ENCODE peak calls at places on chromosomes 5 and 9, in four cellular contexts. V is breast epithelium, O is heart right ventricle, G is tibial nerve. H is an unnamed sample. For H3K36me3 and H3K4me1, the result is how much of the 10 kb centered on the place peaks cover.

GRCh38 chr5:99169309-99169708 is 240.5 kb upstream of the CHD1 start:
- DNase-seq in G (no peak), O (no peak), V (no peak), H (no peak)

GRCh38 chr9:69223605-69224004 is 49.5 kb downstream of the TJP2 start:
- DNase-seq in G (no peak), O (no peak), V (no peak), H (no peak)

GRCh38 chr9:111807197-111807596 is 12.5 kb upstream of the SHOC1 start:
- DNase-seq in G (no peak), V (no peak), O (no peak), H (no peak)

GRCh38 chr9:114155263-114155966 is at the start of gene COL27A1:
- DNase-seq in V (peak), O (peak), G (peak), H (peak)

GRCh38 chr5:31054436-31054835 is 139.1 kb upstream of the CDH6 start:
- DNase-seq in V (no peak), O (no peak), G (no peak), H (no peak)

GRCh38 chr9:137087409-137087925 is 682 bp downstream of the MAN1B1 start:
- DNase-seq in O (no peak), V (no peak), G (no peak), H (no peak)

GRCh38 chr5:65969539-65970393 is 43.4 kb downstream of the ERBIN start:
- DNase-seq in O (no peak), V (no peak), G (no peak), H (no peak)

GRCh38 chr5:72517961-72518690 is 10.9 kb upstream of the ZNF366 start:
- DNase-seq in O (peak), G (peak), V (no peak), H (no peak)

GRCh38 chr5:124790895-124791732 is 44.7 kb upstream of the ZNF608 start:
- DNase-seq in V (no peak), O (no peak), G (no peak), H (no peak)

GRCh38 chr9:96150324-96151023 is 151.5 kb downstream of the HSD17B3 start:
- DNase-seq in G (no peak), O (no peak), V (no peak), H (no peak)

GRCh38 chr9:11045589-11045988 is 432.8 kb upstream of the PTPRD start:
- DNase-seq in O (no peak), G (no peak), V (no peak), H (no peak)

GRCh38 chr5:170633235-170634041 is 129.6 kb downstream of the KCNIP1 start:
- DNase-seq in G (peak), O (peak), V (peak), H (peak)

GRCh38 chr5:11038772-11039171 is 277.7 kb upstream of the DAP start:
- DNase-seq in V (no peak), G (no peak), O (no peak), H (no peak)

GRCh38 chr5:98713027-98713426 is 60.4 kb upstream of the RGMB start:
- DNase-seq in O (no peak), G (no peak), V (no peak), H (no peak)

GRCh38 chr9:117839862-117840261 is 135.7 kb downstream of the TLR4 start:
- DNase-seq in O (no peak), G (no peak), V (no peak), H (no peak)

GRCh38 chr5:132013006-132013689 is 1.7 kb upstream of the ACSL6 start:
- DNase-seq in O (no peak), G (no peak), V (peak), H (no peak)

GRCh38 chr9:114033397-114034103 is 44.5 kb downstream of the AMBP start:
- DNase-seq in V (no peak), O (peak), G (no peak), H (peak)

GRCh38 chr5:21424907-21425306 is 1428.2 kb downstream of the CDH12 start:
- DNase-seq in O (no peak), G (no peak), V (no peak), H (no peak)

GRCh38 chr9:135566552-135566951 is 5.0 kb downstream of the PAEP start:
- DNase-seq in G (no peak), O (no peak), V (no peak), H (no peak)

GRCh38 chr9:123548749-123549545 is 192.9 kb downstream of the CRB2 start:
- DNase-seq in G (no peak), O (no peak), V (no peak), H (no peak)

GRCh38 chr5:15238006-15238405 is 262.0 kb upstream of the FBXL7 start:
- DNase-seq in G (no peak), V (no peak), O (no peak), H (no peak)

GRCh38 chr5:53730938-53731337 is 170.5 kb downstream of the NDUFS4 start:
- DNase-seq in V (no peak), G (no peak), O (no peak), H (no peak)

GRCh38 chr5:168301593-168302388 is 10.3 kb downstream of the WWC1 start:
- DNase-seq in G (no peak), V (no peak), O (no peak), H (no peak)

GRCh38 chr5:157903117-157903450 is 44.1 kb upstream of the CLINT1 start:
- DNase-seq in V (no peak), O (no peak), G (no peak), H (no peak)

GRCh38 chr9:91211919-91212318 is 149.8 kb downstream of the AUH start:
- DNase-seq in G (no peak), O (no peak), V (no peak), H (no peak)

DNA sequence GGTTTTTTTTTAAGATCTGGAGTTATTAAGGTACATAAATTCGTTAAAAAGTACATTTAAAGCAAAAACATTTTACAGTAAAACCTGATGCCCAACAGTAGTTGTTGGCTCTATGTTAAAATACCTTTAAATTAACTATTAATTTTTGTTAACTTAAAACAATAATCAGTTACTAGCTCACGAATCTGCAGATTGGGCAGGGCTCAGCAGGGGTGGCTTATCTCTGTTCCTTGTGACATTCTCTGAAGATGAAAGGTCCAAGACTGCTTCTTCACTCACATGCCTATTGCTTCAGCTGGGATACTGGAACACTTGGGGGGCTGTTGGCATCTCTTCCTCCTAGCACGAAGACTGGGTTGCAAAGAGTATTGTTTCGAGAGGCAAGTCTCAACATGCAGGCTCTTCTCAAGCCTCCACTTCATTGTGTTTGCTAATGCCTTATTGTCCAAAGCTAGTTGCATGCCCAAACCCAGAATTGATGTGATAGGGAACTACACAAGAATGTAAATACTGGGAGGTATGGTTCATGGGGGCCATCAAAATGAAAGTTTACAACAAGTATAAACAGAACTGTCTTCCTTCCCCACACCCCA is 46.6 kb downstream of the MAP3K1 start:
- DNase-seq in G (no peak), O (no peak), V (no peak), H (no peak)
- H3K36me3 ChIP-seq in G (under half), O (half or more), V (under half), H (under half)

GRCh38 chr5:159972538-159973362 is 36.2 kb upstream of the TTC1 start:
- DNase-seq in O (no peak), G (no peak), V (no peak), H (no peak)

GRCh38 chr5:159976921-159977320 is 32.0 kb upstream of the TTC1 start:
- DNase-seq in V (no peak), G (no peak), O (no peak), H (no peak)

GRCh38 chr5:159971931-159972461 is 36.9 kb upstream of the TTC1 start:
- DNase-seq in O (peak), V (no peak), G (no peak), H (no peak)

GRCh38 chr5:159978358-159978757 is 30.6 kb upstream of the TTC1 start:
- DNase-seq in O (no peak), V (no peak), G (no peak), H (no peak)

DNA sequence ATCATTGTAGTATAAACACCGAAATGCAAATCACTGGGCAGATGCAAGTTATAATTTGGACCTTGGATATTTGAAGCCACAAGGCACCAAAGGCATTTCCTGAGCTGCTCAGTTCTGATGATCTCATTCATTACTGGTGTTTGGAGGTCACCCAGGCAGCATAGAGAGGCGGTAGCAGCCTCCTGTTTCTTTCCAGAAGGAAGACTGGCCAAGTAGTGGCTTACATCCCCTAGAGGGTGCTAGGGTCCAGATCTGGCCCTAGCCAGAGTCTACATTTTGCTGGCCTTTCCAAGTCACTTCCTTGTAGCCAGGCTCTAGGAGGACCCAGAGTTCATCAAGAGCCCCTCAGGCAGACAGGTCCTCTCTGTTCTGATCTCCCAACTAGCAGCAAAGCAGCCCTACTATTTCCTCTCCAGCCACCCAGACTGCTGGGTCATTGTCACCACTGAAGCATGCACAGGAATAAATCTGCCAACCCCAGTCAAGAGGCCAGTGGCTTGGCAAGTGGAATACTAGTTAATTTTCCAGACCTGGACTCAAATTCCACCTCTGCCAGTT is 33.4 kb upstream of the TTC1 start:
- DNase-seq in G (no peak), O (no peak), V (no peak), H (no peak)
- TF ChIP-seq CTCF in G (no peak), O (peak), V (no peak), H (no peak)

GRCh38 chr5:177304392-177305119 is 957 bp downstream of the PRELID1 start:
- DNase-seq in O (no peak), V (no peak), G (no peak), H (no peak)

GRCh38 chr5:177307544-177308363 is 3.9 kb downstream of the MXD3 start:
- DNase-seq in O (no peak), G (no peak), V (no peak), H (no peak)

GRCh38 chr5:177309351-177310191 is 2.1 kb downstream of the MXD3 start:
- DNase-seq in O (peak), G (no peak), V (no peak), H (no peak)

GRCh38 chr5:177308740-177309139 is 3.0 kb downstream of the MXD3 start:
- DNase-seq in V (no peak), G (no peak), O (no peak), H (no peak)

DNA sequence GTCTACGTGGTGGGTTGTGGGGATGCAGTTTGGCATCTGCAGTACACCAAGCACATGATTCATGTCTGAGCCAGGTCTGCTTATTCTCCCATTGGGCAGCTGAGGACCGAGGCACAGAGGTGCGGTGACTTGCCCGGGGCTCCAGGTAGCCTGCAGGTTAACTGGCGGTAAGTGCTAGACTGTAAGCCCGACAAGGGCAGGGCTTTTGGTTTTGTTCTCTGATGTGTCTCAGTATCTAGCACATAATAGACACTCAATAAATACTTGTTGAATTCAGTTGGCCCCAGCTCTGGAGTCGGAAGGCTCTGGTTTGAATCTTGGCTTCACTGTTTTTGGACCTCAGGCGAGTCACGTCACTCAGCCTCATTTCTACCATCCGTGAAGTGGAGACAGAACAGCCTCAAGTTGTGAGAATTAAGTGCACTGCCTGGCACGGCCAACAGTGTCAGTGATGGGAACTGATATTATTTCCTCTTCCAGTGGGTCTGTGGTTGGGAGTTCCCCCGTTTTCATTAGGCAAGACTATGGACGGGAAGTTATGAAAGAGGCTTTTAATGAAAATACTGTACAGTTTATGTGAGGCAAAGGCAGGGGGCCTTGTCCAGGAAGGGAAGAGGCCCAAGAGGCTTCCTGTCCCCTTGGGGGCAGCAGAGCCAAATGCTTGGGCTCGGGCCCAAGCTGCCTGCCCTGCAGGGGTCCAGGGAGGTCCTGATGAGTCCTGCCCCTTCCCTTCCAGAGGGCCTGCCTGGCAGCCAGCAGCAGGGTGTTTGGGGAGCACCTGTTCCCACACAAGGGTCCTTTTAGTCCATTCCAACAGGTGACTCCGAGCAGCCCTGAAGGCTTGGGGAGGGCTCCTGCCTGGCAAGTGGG is 3.3 kb downstream of the PRELID1 start:
- DNase-seq in V (peak), G (no peak), O (no peak), H (no peak)
- H3K4me1 ChIP-seq in V (under half), G (under half), O (under half), H (under half)

GRCh38 chr9:89379508-89380115 is 61.3 kb downstream of the SECISBP2 start:
- DNase-seq in O (no peak), V (no peak), G (no peak), H (no peak)
- H3K36me3 ChIP-seq in O (under half), V (under half), G (under half), H (under half)

DNA sequence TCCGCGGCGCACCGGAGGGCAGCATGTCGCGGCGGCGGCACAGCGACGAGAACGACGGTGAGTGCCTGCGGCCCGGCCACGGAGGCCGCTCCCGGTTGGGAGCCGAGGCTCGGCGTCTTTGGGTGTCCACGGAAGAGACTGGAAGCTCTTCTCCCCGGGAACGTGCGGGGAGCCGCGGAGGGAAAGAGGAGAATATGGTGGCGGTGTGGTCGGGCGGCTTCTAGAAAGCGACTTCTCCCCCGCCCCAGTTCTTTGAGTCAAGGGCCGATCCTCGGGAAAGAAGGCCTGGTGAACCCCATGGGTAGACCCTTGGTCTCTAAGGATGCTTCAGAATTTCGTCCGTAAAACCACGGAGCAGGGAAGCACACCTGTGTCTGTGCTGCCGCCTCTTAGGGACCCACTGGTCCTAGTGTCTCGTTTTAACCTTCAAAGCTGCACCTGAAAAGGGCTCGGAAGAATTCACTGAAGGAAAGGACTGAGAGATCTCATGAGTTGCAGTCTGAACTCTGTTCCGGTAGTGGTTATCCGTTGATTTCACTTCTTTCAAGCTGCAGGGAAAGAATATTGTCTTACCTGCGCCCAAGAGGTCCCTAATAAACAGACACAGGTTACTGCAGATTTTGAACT is 351 bp downstream of the NCBP1 start:
- DNase-seq in G (no peak), O (no peak), V (no peak), H (no peak)
- TF ChIP-seq CTCF in G (no peak), O (no peak), V (no peak), H (no peak)

GRCh38 chr5:178236126-178236525 is 3.5 kb upstream of the PHYKPL start:
- DNase-seq in G (no peak), O (no peak), V (no peak), H (no peak)

GRCh38 chr5:178238313-178238635 is 5.7 kb upstream of the PHYKPL start:
- DNase-seq in O (no peak), V (no peak), G (no peak), H (no peak)

GRCh38 chr5:178238711-178239592 is 6.3 kb upstream of the PHYKPL start:
- DNase-seq in G (no peak), V (no peak), O (no peak), H (no peak)

GRCh38 chr5:178236685-178237084 is 4.1 kb upstream of the PHYKPL start:
- DNase-seq in V (peak), O (no peak), G (peak), H (no peak)

DNA sequence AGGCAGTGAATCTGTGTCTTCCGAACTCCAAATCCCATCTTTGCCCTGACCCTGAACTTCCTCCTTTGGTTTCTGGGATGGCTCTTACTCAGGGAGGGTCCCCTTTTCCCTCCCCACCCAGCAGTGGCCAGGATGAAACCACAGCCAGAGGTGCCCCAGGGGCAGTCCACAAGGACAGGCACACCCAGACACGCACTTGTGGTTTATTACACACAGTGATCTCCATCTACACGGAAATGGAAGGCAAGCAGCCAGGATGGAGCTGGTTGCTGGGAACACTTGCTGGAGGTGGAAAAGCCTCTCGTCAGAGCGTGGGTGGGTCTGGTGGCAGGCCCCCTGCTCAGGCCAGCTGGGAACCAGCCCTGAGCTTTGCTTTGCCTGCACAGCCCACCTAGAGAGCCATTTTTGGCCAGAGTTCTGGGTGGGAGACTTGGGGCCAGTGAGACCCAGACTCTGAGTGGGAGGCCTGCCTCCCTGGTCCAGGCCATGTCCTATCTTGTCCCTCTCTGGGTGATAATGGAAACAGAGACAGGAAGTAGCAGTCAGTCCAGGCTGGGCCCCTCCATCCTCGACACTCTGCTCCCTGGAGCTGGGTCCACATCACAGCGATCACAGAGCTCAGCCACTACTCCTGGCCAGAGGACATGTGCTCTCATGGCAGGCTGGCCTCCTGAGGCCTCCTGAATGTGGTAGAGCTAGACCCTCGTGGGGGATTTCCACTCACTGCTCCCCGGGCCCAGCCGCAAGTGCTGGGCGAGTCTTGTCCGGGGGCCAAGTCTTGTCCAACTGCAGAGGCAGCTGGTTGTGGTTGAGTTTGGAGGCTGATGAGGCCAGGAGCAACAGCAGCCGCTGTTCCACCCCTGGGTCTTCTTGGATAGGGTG is 5.1 kb upstream of the PHYKPL start:
- DNase-seq in V (peak), G (no peak), O (no peak), H (no peak)
- H3K4me1 ChIP-seq in V (under half), G (under half), O (half or more), H (under half)

DNA sequence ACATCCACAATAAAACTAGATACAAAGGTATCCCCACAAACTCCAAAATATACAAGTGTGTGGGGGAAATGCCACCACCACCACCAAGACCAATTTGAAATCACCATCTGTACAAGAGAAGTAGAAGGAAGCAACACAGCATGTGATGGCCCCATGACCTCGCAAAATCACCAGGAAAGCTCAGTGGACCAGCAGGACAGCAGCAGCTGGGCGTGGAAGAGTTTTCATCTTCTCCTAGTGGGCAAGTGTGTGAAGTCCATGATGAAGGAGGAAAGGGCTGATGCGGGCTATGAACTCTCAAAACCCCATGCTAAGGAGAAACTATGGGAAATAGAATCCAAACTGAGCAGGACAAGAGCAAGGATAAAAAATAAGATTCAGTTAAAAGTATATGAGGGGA is 58.1 kb downstream of the GOLPH3 start:
- DNase-seq in V (no peak), G (no peak), O (no peak), H (no peak)
- H3K36me3 ChIP-seq in V (under half), G (under half), O (half or more), H (under half)

GRCh38 chr5:150397749-150398431 is 14.8 kb downstream of the CD74 start:
- DNase-seq in V (no peak), O (no peak), G (no peak), H (no peak)
- TF ChIP-seq CTCF in V (no peak), O (peak), G (no peak), H (no peak)

DNA sequence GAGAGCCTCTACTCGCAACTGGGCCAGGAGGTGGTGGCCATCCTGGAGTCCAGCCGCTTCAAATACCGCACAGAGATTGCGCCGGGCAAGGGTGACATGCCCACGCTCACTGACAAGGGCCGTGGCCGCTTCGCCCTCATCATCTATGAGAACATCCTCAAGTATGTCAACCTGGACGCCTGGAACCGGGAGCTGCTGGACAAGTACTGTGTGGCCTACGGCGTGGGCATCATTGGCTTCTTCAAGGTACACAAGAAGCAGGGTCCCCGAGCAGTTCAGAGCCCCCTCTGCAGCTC is 13.5 kb downstream of the NDST1 start:
- DNase-seq in G (no peak), O (no peak), V (no peak), H (no peak)
- H3K4me1 ChIP-seq in G (under half), O (half or more), V (under half), H (under half)